ENCODE peak calls at places on chromosomes 16 and 17, in four cellular contexts. I, C, M and J are unnamed samples. For H3K4me1, the result is how much of the 10 kb centered on the place peaks cover.

GRCh38 chr17:66178642-66179041 is 13.3 kb downstream of the CEP112 start:
- DNase-seq in I (no peak), C (no peak), M (no peak), J (no peak)

GRCh38 chr17:5413682-5414081 is 5.8 kb downstream of the NUP88 start:
- DNase-seq in I (no peak), C (no peak), M (no peak), J (no peak)

GRCh38 chr16:61681673-61682072 is 354.6 kb downstream of the CDH8 start:
- DNase-seq in I (no peak), C (no peak), M (no peak), J (no peak)

GRCh38 chr16:70342016-70342415 is 4.7 kb upstream of the DDX19A start:
- DNase-seq in I (no peak), C (no peak), M (no peak), J (no peak)

GRCh38 chr17:4696432-4696796 is 7.5 kb downstream of the PELP1 start:
- DNase-seq in I (peak), C (no peak), M (no peak), J (no peak)

GRCh38 chr17:559699-560378 is 154.8 kb downstream of the VPS53 start:
- DNase-seq in I (no peak), C (no peak), M (no peak), J (no peak)

GRCh38 chr16:2513405-2514332 is at the start of gene ATP6V0C:
- DNase-seq in I (peak), C (peak), M (peak), J (peak)

GRCh38 chr16:83958842-83959565 is 6.0 kb downstream of the OSGIN1 start:
- DNase-seq in I (no peak), C (no peak), M (no peak), J (no peak)

GRCh38 chr16:72923757-72924156 is 124.2 kb downstream of the ZFHX3 start:
- DNase-seq in I (no peak), C (no peak), M (no peak), J (no peak)

GRCh38 chr16:12728471-12728870 is 75.2 kb downstream of the CPPED1 start:
- DNase-seq in I (no peak), C (no peak), M (no peak), J (no peak)

GRCh38 chr16:55955845-55956244 is 80.7 kb upstream of the CES5A start:
- DNase-seq in I (no peak), C (no peak), M (no peak), J (peak)

GRCh38 chr17:63987616-63988478 is 10.3 kb upstream of the PRR29 start:
- DNase-seq in I (no peak), C (no peak), M (no peak), J (no peak)

GRCh38 chr17:63988741-63989621 is 9.2 kb upstream of the PRR29 start:
- DNase-seq in I (no peak), C (no peak), M (no peak), J (no peak)

GRCh38 chr17:63985387-63986140 is 12.6 kb upstream of the PRR29 start:
- DNase-seq in I (no peak), C (no peak), M (no peak), J (no peak)

GRCh38 chr17:63984651-63985386 is 12.1 kb upstream of the SCN4A start:
- DNase-seq in I (no peak), C (peak), M (peak), J (no peak)

DNA sequence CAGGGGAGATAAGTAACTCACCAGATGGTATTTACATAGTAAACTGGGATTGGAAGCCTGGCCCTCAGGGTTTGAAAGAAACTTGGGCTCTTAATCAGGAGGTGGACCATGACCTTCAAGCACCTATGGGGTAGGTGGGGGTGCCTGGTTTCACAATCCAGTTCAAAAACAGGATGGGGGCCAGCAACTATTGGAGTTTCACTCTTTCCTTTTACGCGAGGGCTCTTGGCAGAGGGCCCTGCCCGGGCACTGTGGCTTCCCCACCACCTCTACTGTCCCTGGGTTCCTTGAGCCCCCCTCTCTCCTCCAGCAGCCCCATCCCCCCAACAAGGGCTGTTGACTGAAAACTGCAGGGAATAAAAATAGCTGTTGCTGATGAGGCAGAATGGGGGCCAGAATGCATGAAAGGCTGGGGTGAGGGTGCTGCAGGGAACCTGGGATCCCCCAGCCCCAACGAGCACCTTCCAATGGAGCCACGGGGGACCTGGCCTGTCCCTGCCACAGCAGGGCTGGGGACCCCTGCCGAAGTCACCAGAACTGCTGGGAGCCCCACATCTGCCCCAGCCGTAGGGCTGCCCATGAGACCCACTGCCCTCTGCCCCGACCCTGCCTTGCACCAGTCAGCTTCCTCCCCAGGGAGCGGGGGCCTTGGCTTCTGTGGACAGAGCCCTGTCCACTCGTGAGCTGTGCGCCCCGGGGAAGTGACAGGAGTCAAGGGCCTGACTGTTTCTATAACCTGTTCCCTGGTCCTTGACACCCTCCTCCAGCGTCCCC is 11.1 kb upstream of the PRR29 start:
- DNase-seq in I (no peak), C (no peak), M (no peak), J (no peak)
- H3K4me1 ChIP-seq in I (under half), C (under half), M (under half), J (half or more)

GRCh38 chr17:28344435-28344901 is 8.9 kb downstream of the TNFAIP1 start:
- DNase-seq in I (no peak), C (no peak), M (no peak), J (no peak)

GRCh38 chr17:28345420-28346198 is 10.0 kb downstream of the TNFAIP1 start:
- DNase-seq in I (no peak), C (no peak), M (peak), J (no peak)

GRCh38 chr17:28346746-28347246 is 10.5 kb downstream of the POLDIP2 start:
- DNase-seq in I (no peak), C (no peak), M (peak), J (no peak)

GRCh38 chr17:28347261-28347891 is 10.0 kb downstream of the POLDIP2 start:
- DNase-seq in I (no peak), C (no peak), M (peak), J (no peak)

GRCh38 chr17:28346199-28346580 is 10.6 kb downstream of the TNFAIP1 start:
- DNase-seq in I (no peak), C (no peak), M (no peak), J (no peak)
- H3K27ac ChIP-seq in I (no peak), C (no peak), M (peak), J (no peak)

GRCh38 chr17:83201206-83202001 is 122.0 kb downstream of the METRNL start:
- DNase-seq in I (no peak), C (peak), M (peak), J (no peak)

GRCh38 chr17:83202002-83203000 is 122.9 kb downstream of the METRNL start:
- DNase-seq in I (no peak), C (peak), M (peak), J (no peak)

GRCh38 chr17:83203472-83204221 is 124.2 kb downstream of the METRNL start:
- DNase-seq in I (no peak), C (peak), M (peak), J (no peak)

GRCh38 chr17:83204230-83204725 is 124.9 kb downstream of the METRNL start:
- DNase-seq in I (no peak), C (no peak), M (no peak), J (no peak)

DNA sequence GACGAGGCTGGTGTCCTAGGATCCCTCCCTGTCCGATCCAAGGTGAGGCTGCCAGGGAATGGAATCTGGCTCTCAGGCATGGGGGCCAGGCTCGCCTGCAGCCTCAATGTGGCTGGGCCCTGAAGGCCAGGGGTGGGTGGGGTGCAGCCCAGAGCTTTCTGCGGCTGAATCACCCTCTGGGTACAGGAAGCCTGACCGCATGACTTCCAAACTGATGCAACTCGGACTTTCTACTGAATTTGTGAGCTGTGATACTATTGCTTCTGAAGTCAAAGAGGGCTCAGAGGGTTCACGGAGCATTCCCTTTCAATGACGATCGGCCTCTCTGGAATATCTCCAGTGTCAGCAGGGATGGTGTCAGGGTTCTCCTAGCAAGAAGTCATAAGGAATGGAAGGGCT is 123.7 kb downstream of the METRNL start:
- DNase-seq in I (no peak), C (peak), M (peak), J (no peak)
- TF ChIP-seq EP300 in I (no peak), C (no peak), M (no peak), J (no peak)

GRCh38 chr17:57357392-57357784 is 101.1 kb downstream of the MSI2 start:
- DNase-seq in I (no peak), C (peak), M (peak), J (no peak)

GRCh38 chr17:57356722-57357391 is 100.5 kb downstream of the MSI2 start:
- DNase-seq in I (no peak), C (peak), M (peak), J (no peak)

GRCh38 chr17:57354669-57355068 is 98.3 kb downstream of the MSI2 start:
- DNase-seq in I (no peak), C (no peak), M (peak), J (no peak)

GRCh38 chr17:57356153-57356721 is 99.9 kb downstream of the MSI2 start:
- DNase-seq in I (no peak), C (no peak), M (peak), J (no peak)

GRCh38 chr17:57355090-57355859 is 99.0 kb downstream of the MSI2 start:
- DNase-seq in I (no peak), C (peak), M (peak), J (no peak)
- H3K4me1 ChIP-seq in I (half or more), C (under half), M (under half), J (under half)

GRCh38 chr16:74455213-74455612 is 33.9 kb upstream of the CLEC18B start:
- DNase-seq in I (no peak), C (no peak), M (no peak), J (no peak)
- H3K27ac ChIP-seq in I (no peak), C (peak), M (no peak), J (no peak)